ENCODE peak calls at places on chromosome 20, in eight cellular contexts. D, X, P, J, L, Q, K and C are unnamed samples.

GRCh38 chr20:25461766-25462165 is 54.3 kb downstream of the GINS1 start:
- DNase-seq in L (no peak), X (no peak), K (no peak), Q (peak), D (no peak), P (no peak), J (no peak), C (no peak)

GRCh38 chr20:11057624-11058023 is 383.8 kb upstream of the JAG1 start:
- DNase-seq in J (no peak), Q (no peak), L (no peak), D (no peak), X (no peak), P (no peak), K (peak), C (no peak)

GRCh38 chr20:53949319-53949839 is 121.0 kb downstream of the BCAS1 start:
- DNase-seq in P (no peak), J (peak), D (no peak), K (peak), L (peak), Q (peak), X (peak), C (peak)

GRCh38 chr20:64099880-64100565 is 7.3 kb downstream of the NPBWR2 start:
- DNase-seq in Q (no peak), D (no peak), X (no peak), L (peak), K (no peak), P (peak), J (no peak), C (peak)

GRCh38 chr20:23129891-23130621 is 43.9 kb upstream of the CD93 start:
- DNase-seq in Q (no peak), D (no peak), X (no peak), P (no peak), J (no peak), K (no peak), L (no peak), C (no peak)

GRCh38 chr20:44643596-44644383 is 7.7 kb downstream of the ADA start:
- DNase-seq in P (no peak), Q (peak), D (no peak), X (no peak), L (no peak), K (peak), J (no peak), C (no peak)

GRCh38 chr20:15900443-15900842 is 672.8 kb downstream of the KIF16B start:
- DNase-seq in J (no peak), P (no peak), K (peak), D (no peak), L (no peak), Q (no peak), X (no peak), C (no peak)

GRCh38 chr20:54456972-54457371 is 18.4 kb upstream of the DOK5 start:
- DNase-seq in X (no peak), K (no peak), Q (no peak), P (no peak), J (no peak), D (no peak), L (no peak), C (no peak)

GRCh38 chr20:62063601-62063980 is 2.1 kb downstream of the TAF4 start:
- DNase-seq in K (peak), X (peak), J (no peak), P (no peak), Q (no peak), L (no peak), D (peak), C (no peak)

GRCh38 chr20:34716921-34717229 is 12.7 kb downstream of the TP53INP2 start:
- DNase-seq in J (no peak), X (no peak), L (no peak), D (no peak), P (no peak), Q (no peak), K (no peak), C (no peak)

GRCh38 chr20:63466861-63467260 is 5.6 kb downstream of the KCNQ2 start:
- DNase-seq in P (no peak), D (no peak), L (no peak), K (no peak), Q (no peak), X (no peak), J (no peak), C (no peak)

GRCh38 chr20:57509665-57510237 is 15.2 kb downstream of the CTCFL start:
- DNase-seq in P (no peak), D (peak), X (no peak), L (peak), J (no peak), Q (no peak), K (peak), C (no peak)

GRCh38 chr20:2778602-2779321 is 21.7 kb downstream of the CPXM1 start:
- DNase-seq in P (no peak), J (no peak), D (no peak), K (no peak), X (no peak), Q (peak), L (no peak), C (no peak)